ENCODE peak calls at places on chromosomes 13 and 19, in five cellular contexts. K, W, Z, S and M are unnamed samples.

GRCh38 chr19:2443116-2443784 is 13.5 kb downstream of the LMNB2 start:
- DNase-seq in K (no peak), W (no peak), Z (no peak), S (no peak), M (no peak)

GRCh38 chr19:15318241-15318691 is 14.1 kb downstream of the BRD4 start:
- DNase-seq in K (no peak), W (peak; percentile 42), Z (no peak), S (no peak), M (no peak)

GRCh38 chr19:48970923-48971395 is 5.8 kb downstream of the FTL start:
- DNase-seq in K (peak; percentile 94), W (peak; percentile 77), Z (no peak), S (no peak), M (no peak)

GRCh38 chr13:53068841-53069520 is 40.4 kb downstream of the OLFM4 start:
- DNase-seq in K (peak; percentile 50), W (no peak), Z (peak; percentile 77), S (no peak), M (no peak)

GRCh38 chr13:46668302-46668720 is 115.3 kb downstream of the LRCH1 start:
- DNase-seq in K (no peak), W (peak; percentile 95), Z (no peak), S (peak; percentile 76), M (no peak)

GRCh38 chr19:16386619-16387240 is 62.1 kb downstream of the KLF2 start:
- DNase-seq in K (peak; percentile 61), W (peak; percentile 69), Z (no peak), S (peak; percentile 39), M (peak; percentile 16)

GRCh38 chr13:45339867-45340266 is 1.1 kb downstream of the TPT1 start:
- DNase-seq in K (no peak), W (no peak), Z (no peak), S (no peak), M (no peak)

GRCh38 chr19:33278403-33279269 is 23.7 kb downstream of the CEBPA start:
- DNase-seq in K (no peak), W (no peak), Z (no peak), S (no peak), M (no peak)

GRCh38 chr13:41007359-41008118 is 11.6 kb downstream of the ELF1 start:
- DNase-seq in K (peak; percentile 34), W (peak; percentile 30), Z (no peak), S (no peak), M (no peak)

GRCh38 chr13:73767747-73768315 is 366.4 kb downstream of the KLF12 start:
- DNase-seq in K (peak; percentile 50), W (no peak), Z (no peak), S (no peak), M (peak; percentile 10)

GRCh38 chr13:75687145-75687763 is 51.1 kb downstream of the LMO7 start:
- DNase-seq in K (peak; percentile 28), W (peak; percentile 68), Z (no peak), S (no peak), M (no peak)

GRCh38 chr19:38494379-38494778 is 60.9 kb downstream of the RYR1 start:
- DNase-seq in K (no peak), W (no peak), Z (no peak), S (no peak), M (no peak)

GRCh38 chr19:11950312-11950711 is 14.5 kb upstream of the ZNF763 start:
- DNase-seq in K (no peak), W (no peak), Z (no peak), S (no peak), M (no peak)

GRCh38 chr19:33796164-33797100 is at the start of gene KCTD15:
- DNase-seq in K (peak; percentile 92), W (peak; percentile 31), Z (no peak), S (no peak), M (no peak)

GRCh38 chr19:18098891-18099622 is 1.5 kb downstream of the MAST3 start:
- DNase-seq in K (peak; percentile 50), W (no peak), Z (no peak), S (no peak), M (no peak)

GRCh38 chr19:45428385-45429231 is 4.9 kb upstream of the ERCC1 start:
- DNase-seq in K (peak; percentile 89), W (peak; percentile 59), Z (no peak), S (no peak), M (no peak)

GRCh38 chr19:18771328-18772242 is 19.5 kb downstream of the COMP start:
- DNase-seq in K (peak; percentile 66), W (no peak), Z (no peak), S (no peak), M (no peak)

GRCh38 chr19:8631425-8631819 is 989 bp downstream of the NFILZ start:
- DNase-seq in K (peak; percentile 87), W (peak; percentile 36), Z (no peak), S (no peak), M (no peak)

GRCh38 chr19:57269515-57270250 is 10.6 kb upstream of the ZNF460 start:
- DNase-seq in K (no peak), W (peak; percentile 96), Z (no peak), S (peak; percentile 63), M (peak; percentile 39)

GRCh38 chr13:88979465-88980180 is 1308.5 kb downstream of the SLITRK5 start:
- DNase-seq in K (no peak), W (no peak), Z (no peak), S (no peak), M (peak; percentile 32)

GRCh38 chr13:41099986-41100385 is 32.6 kb downstream of the KBTBD6 start:
- DNase-seq in K (no peak), W (no peak), Z (no peak), S (no peak), M (no peak)

GRCh38 chr13:113151745-113152707 is 6.4 kb upstream of the PROZ start:
- DNase-seq in K (no peak), W (peak; percentile 74), Z (no peak), S (peak; percentile 24), M (no peak)

GRCh38 chr13:44768775-44769578 is 192.8 kb upstream of the TSC22D1 start:
- DNase-seq in K (no peak), W (peak; percentile 46), Z (no peak), S (no peak), M (no peak)

GRCh38 chr19:27889156-27889555 is 1323.8 kb downstream of the UQCRFS1 start:
- DNase-seq in K (no peak), W (no peak), Z (no peak), S (no peak), M (no peak)

DNA sequence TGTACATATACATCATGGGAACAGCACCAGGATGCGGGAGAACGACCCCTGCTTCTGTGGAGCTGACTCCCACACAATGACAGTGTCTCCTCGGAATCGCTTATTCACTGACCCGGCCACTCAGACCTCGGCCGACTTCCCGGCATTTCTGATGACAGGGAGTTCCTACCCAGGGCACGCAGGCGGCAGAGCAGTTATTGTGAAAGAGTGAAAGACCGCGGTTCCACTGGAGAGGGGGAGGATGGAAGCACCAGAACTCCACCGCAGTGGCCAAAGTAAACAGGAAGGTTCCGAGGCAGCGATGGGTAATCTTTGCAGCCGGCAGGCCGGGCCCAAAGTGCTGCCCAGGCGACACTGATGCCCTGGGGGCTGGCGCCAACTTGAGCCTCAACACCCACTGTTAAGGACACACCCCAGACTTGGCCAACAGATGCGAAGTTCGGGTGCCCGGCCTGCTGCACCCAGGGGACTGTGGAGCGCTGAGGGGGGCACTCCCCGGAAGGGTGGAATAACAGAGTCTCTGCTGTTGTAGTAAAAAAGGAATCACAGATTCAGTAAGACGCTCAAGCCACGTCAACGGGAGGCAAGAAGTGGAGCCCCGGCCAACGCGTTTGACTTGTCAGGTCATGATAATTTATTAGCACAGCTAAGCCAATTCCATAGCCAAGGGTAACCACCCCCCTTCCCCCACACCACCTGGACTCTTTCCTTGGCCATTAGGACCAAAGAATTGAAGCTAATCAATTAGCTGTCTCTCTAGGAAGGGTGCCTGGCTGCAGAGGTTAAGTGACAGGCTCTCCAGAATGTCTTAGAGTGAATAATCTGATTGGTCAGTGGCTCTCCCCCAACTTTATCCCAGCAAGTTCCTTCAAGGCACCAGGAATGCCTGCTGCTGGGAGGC is 5.8 kb downstream of the MLLT1 start:
- DNase-seq in K (no peak), W (peak; percentile 88), Z (peak; percentile 97), S (no peak), M (no peak)
- H3K4me3 ChIP-seq in K (no peak overlapping the region), W (peak overlapping the region; percentile 12), Z (peak overlapping the region; percentile 33), S (peak overlapping the region; percentile 46), M (no peak overlapping the region)

DNA sequence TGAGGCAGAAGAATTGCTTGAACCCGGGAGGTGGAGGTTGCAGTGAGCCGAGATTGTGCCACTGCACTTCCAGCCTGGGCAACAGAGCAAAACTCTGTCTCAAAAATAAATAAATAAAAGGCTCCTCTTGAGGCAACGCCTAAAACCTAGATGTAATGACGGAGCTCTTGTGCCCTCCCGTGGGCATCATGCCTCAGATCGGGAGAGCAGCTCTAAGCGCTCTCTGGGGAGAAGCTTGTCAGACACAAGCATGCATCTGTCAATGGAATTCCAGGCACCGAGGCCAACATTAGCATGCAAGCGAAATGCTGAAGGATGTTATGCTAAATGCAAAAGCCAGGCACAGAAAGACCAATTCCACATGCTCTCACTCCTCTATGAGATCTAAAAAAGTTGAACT is 45.6 kb upstream of the MRI1 start:
- DNase-seq in K (peak; percentile 71), W (peak; percentile 66), Z (no peak), S (peak; percentile 36), M (no peak)
- TF ChIP-seq CTCF in K (peak; percentile 51), W (peak; percentile 50), Z (peak; percentile 35), S (peak; percentile 49), M (peak; percentile 40)

DNA sequence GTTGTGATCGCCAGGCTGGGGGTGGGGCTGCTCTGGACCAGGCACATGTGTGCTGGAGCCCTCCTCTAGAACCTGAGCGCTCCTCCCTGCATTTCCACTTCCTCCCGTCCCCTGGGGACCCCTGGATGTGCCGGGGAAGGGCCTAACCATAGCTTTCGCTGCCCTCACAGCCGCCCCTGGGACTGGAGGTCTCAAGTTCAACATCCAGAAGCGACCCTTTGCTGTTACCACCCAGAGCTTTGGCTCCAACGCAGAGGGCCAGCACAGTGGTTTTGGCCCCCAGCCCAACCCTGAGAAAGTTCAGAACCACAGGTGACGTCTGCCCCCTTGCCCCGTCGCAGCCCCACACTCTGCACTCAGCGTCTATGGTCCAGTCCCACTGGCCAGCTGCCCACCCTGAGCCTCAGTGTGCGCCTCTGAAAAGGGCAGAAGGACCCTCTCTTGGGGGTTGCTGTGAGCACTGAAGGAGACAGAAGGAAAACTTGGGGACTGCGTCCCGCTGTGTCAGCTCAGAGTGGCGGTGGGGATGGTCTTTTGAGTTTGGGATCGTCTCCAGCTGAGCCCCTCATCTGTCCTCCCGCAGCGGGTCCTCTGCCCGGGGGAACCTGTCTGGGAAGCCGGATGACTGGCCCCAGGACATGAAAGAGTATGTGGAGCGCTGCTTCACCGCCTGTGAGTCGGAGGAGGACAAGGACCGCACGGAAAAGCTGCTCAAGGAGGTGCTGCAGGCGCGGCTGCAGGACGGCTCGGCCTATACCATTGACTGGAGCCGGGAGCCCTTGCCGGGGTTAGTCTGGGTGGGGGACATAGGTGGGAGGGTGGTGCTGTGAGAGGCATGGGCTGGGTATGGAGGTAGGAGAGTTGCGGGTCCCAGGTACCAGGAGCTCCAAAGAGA is 6.0 kb downstream of the LENG8 start:
- DNase-seq in K (no peak), W (no peak), Z (no peak), S (no peak), M (no peak)
- H3K4me3 ChIP-seq in K (no peak overlapping the region), W (no peak overlapping the region), Z (no peak overlapping the region), S (no peak overlapping the region), M (no peak overlapping the region)

GRCh38 chr13:27200413-27201066 is 28.9 kb upstream of the USP12 start:
- DNase-seq in K (no peak), W (no peak), Z (no peak), S (no peak), M (peak; percentile 36)

GRCh38 chr13:27203186-27203585 is 31.6 kb upstream of the USP12 start:
- DNase-seq in K (no peak), W (no peak), Z (no peak), S (no peak), M (no peak)

GRCh38 chr13:27201661-27202060 is 30.1 kb upstream of the USP12 start:
- DNase-seq in K (no peak), W (peak; percentile 16), Z (no peak), S (no peak), M (no peak)

GRCh38 chr13:27199691-27200090 is 28.1 kb upstream of the USP12 start:
- DNase-seq in K (no peak), W (no peak), Z (no peak), S (no peak), M (no peak)

GRCh38 chr13:27203854-27204253 is 32.2 kb upstream of the USP12 start:
- DNase-seq in K (no peak), W (peak; percentile 31), Z (no peak), S (no peak), M (no peak)
- TF ChIP-seq CTCF in K (no peak), W (peak; percentile 23), Z (no peak), S (peak; percentile 30), M (peak; percentile 32)